ENCODE peak calls at places on chromosomes 13 and 19, in seven cellular contexts. One of them, this sample, is unnamed.

GRCh38 chr13:75830842-75831241 is 194.7 kb downstream of the LMO7 start:
- DNase-seq in DMS79: no peak
- DNase-seq in EL: peak; percentile 55
- DNase-seq in NCI-H1092: no peak
- DNase-seq in WTC11: no peak
- DNase-seq in RWPE1: no peak
- DNase-seq in GM04503: peak; percentile 34
- DNase-seq in this sample: no peak

GRCh38 chr13:98957731-98958442 is 20.0 kb downstream of the DOCK9 start:
- DNase-seq in NCI-H1092: no peak
- DNase-seq in DMS79: no peak
- DNase-seq in WTC11: no peak
- DNase-seq in GM04503: no peak
- DNase-seq in RWPE1: no peak
- DNase-seq in EL: no peak
- DNase-seq in this sample: no peak

GRCh38 chr13:26967119-26968038 is 204.2 kb downstream of the USP12 start:
- DNase-seq in DMS79: no peak
- DNase-seq in NCI-H1092: peak; percentile 24
- DNase-seq in WTC11: no peak
- DNase-seq in RWPE1: no peak
- DNase-seq in GM04503: peak; percentile 20
- DNase-seq in EL: no peak
- DNase-seq in this sample: no peak

GRCh38 chr13:42970824-42971669 is 21.0 kb downstream of the EPSTI1 start:
- DNase-seq in RWPE1: peak; percentile 52
- DNase-seq in NCI-H1092: no peak
- DNase-seq in EL: peak; percentile 78
- DNase-seq in GM04503: no peak
- DNase-seq in DMS79: no peak
- DNase-seq in WTC11: peak; percentile 41
- DNase-seq in this sample: peak; percentile 71

GRCh38 chr13:50353651-50354415 is 338.6 kb downstream of the KCNRG start:
- DNase-seq in NCI-H1092: no peak
- DNase-seq in WTC11: no peak
- DNase-seq in EL: peak; percentile 49
- DNase-seq in RWPE1: peak; percentile 19
- DNase-seq in GM04503: peak; percentile 21
- DNase-seq in DMS79: no peak
- DNase-seq in this sample: no peak

GRCh38 chr13:74132152-74132767 is 1.9 kb downstream of the KLF12 start:
- DNase-seq in WTC11: no peak
- DNase-seq in DMS79: no peak
- DNase-seq in EL: peak; percentile 34
- DNase-seq in RWPE1: no peak
- DNase-seq in GM04503: no peak
- DNase-seq in NCI-H1092: no peak
- DNase-seq in this sample: peak; percentile 13

GRCh38 chr19:34237939-34238338 is 16.4 kb upstream of the GARRE1 start:
- DNase-seq in NCI-H1092: no peak
- DNase-seq in DMS79: no peak
- DNase-seq in WTC11: no peak
- DNase-seq in EL: no peak
- DNase-seq in GM04503: no peak
- DNase-seq in RWPE1: no peak
- DNase-seq in this sample: no peak

GRCh38 chr13:109256866-109257760 is 529.3 kb downstream of the IRS2 start:
- DNase-seq in NCI-H1092: no peak
- DNase-seq in WTC11: no peak
- DNase-seq in GM04503: peak; percentile 100
- DNase-seq in RWPE1: peak; percentile 87
- DNase-seq in EL: peak; percentile 97
- DNase-seq in DMS79: no peak
- DNase-seq in this sample: no peak